ENCODE peak calls at places on chromosomes 5 and 9, in eight cellular contexts. One of them, this sample, is unnamed.
A peak's percentile ranks its signal among the peaks of the same experiment; 100 is the strongest.

GRCh38 chr9:130184983-130185382 is 12.8 kb downstream of the NCS1 start:
- DNase-seq in left ventricle myocardium inferior: no peak
- DNase-seq in gastrocnemius medialis: no peak
- DNase-seq in colonic mucosa: no peak
- DNase-seq in mammary epithelial cell: no peak
- DNase-seq in effector memory CD4-positive, alpha-beta T cell: no peak
- DNase-seq in heart right ventricle: no peak
- DNase-seq in left lung: no peak
- DNase-seq in this sample: no peak

GRCh38 chr9:13939129-13939528 is 374.8 kb downstream of the NFIB start:
- DNase-seq in mammary epithelial cell: peak; percentile 86
- DNase-seq in left ventricle myocardium inferior: no peak
- DNase-seq in gastrocnemius medialis: no peak
- DNase-seq in left lung: no peak
- DNase-seq in colonic mucosa: no peak
- DNase-seq in heart right ventricle: no peak
- DNase-seq in effector memory CD4-positive, alpha-beta T cell: no peak
- DNase-seq in this sample: no peak

GRCh38 chr5:181100121-181101015 is 30.6 kb downstream of the OR2V1 start:
- DNase-seq in mammary epithelial cell: no peak
- DNase-seq in effector memory CD4-positive, alpha-beta T cell: no peak
- DNase-seq in heart right ventricle: no peak
- DNase-seq in left lung: no peak
- DNase-seq in colonic mucosa: no peak
- DNase-seq in left ventricle myocardium inferior: no peak
- DNase-seq in gastrocnemius medialis: no peak
- DNase-seq in this sample: no peak

GRCh38 chr9:20701058-20701457 is 17.0 kb downstream of the FOCAD start:
- DNase-seq in left lung: no peak
- DNase-seq in colonic mucosa: no peak
- DNase-seq in heart right ventricle: no peak
- DNase-seq in mammary epithelial cell: no peak
- DNase-seq in effector memory CD4-positive, alpha-beta T cell: no peak
- DNase-seq in left ventricle myocardium inferior: no peak
- DNase-seq in gastrocnemius medialis: no peak
- DNase-seq in this sample: no peak

GRCh38 chr9:136799079-136799853 is 3.1 kb downstream of the CCDC183 start:
- DNase-seq in heart right ventricle: no peak
- DNase-seq in gastrocnemius medialis: no peak
- DNase-seq in left lung: peak; percentile 60
- DNase-seq in left ventricle myocardium inferior: no peak
- DNase-seq in effector memory CD4-positive, alpha-beta T cell: no peak
- DNase-seq in colonic mucosa: peak; percentile 88
- DNase-seq in mammary epithelial cell: no peak
- DNase-seq in this sample: no peak

GRCh38 chr5:160197341-160198147 is 31.8 kb upstream of the FABP6 start:
- DNase-seq in left lung: no peak
- DNase-seq in heart right ventricle: peak; percentile 34
- DNase-seq in gastrocnemius medialis: no peak
- DNase-seq in left ventricle myocardium inferior: peak; percentile 42
- DNase-seq in colonic mucosa: no peak
- DNase-seq in mammary epithelial cell: no peak
- DNase-seq in effector memory CD4-positive, alpha-beta T cell: no peak
- DNase-seq in this sample: no peak

GRCh38 chr9:97411440-97411788 is 482 bp upstream of the TDRD7 start:
- DNase-seq in left lung: no peak
- DNase-seq in mammary epithelial cell: no peak
- DNase-seq in gastrocnemius medialis: no peak
- DNase-seq in colonic mucosa: no peak
- DNase-seq in heart right ventricle: no peak
- DNase-seq in effector memory CD4-positive, alpha-beta T cell: no peak
- DNase-seq in left ventricle myocardium inferior: no peak
- DNase-seq in this sample: no peak

GRCh38 chr5:44909009-44909408 is 100.3 kb downstream of the MRPS30 start:
- DNase-seq in heart right ventricle: no peak
- DNase-seq in mammary epithelial cell: no peak
- DNase-seq in left ventricle myocardium inferior: no peak
- DNase-seq in effector memory CD4-positive, alpha-beta T cell: no peak
- DNase-seq in left lung: no peak
- DNase-seq in colonic mucosa: no peak
- DNase-seq in gastrocnemius medialis: no peak
- DNase-seq in this sample: no peak

GRCh38 chr5:52449506-52449905 is 338.2 kb upstream of the ITGA1 start:
- DNase-seq in heart right ventricle: no peak
- DNase-seq in colonic mucosa: no peak
- DNase-seq in effector memory CD4-positive, alpha-beta T cell: no peak
- DNase-seq in left ventricle myocardium inferior: no peak
- DNase-seq in gastrocnemius medialis: no peak
- DNase-seq in mammary epithelial cell: no peak
- DNase-seq in left lung: no peak
- DNase-seq in this sample: no peak

GRCh38 chr5:15383469-15383868 is 116.5 kb upstream of the FBXL7 start:
- DNase-seq in mammary epithelial cell: no peak
- DNase-seq in colonic mucosa: no peak
- DNase-seq in effector memory CD4-positive, alpha-beta T cell: no peak
- DNase-seq in left ventricle myocardium inferior: no peak
- DNase-seq in gastrocnemius medialis: no peak
- DNase-seq in heart right ventricle: no peak
- DNase-seq in left lung: no peak
- DNase-seq in this sample: no peak

GRCh38 chr9:81031422-81032029 is 657.8 kb downstream of the TLE1 start:
- DNase-seq in colonic mucosa: no peak
- DNase-seq in left lung: no peak
- DNase-seq in effector memory CD4-positive, alpha-beta T cell: no peak
- DNase-seq in mammary epithelial cell: peak; percentile 70
- DNase-seq in left ventricle myocardium inferior: no peak
- DNase-seq in gastrocnemius medialis: no peak
- DNase-seq in heart right ventricle: no peak
- DNase-seq in this sample: no peak

GRCh38 chr5:181235689-181236366 is 7.9 kb downstream of the RACK1 start:
- DNase-seq in left lung: no peak
- DNase-seq in mammary epithelial cell: no peak
- DNase-seq in left ventricle myocardium inferior: no peak
- DNase-seq in gastrocnemius medialis: no peak
- DNase-seq in colonic mucosa: no peak
- DNase-seq in heart right ventricle: no peak
- DNase-seq in effector memory CD4-positive, alpha-beta T cell: no peak
- DNase-seq in this sample: no peak

GRCh38 chr9:124442826-124443225 is 7.4 kb upstream of the ADGRD2 start:
- DNase-seq in mammary epithelial cell: no peak
- DNase-seq in left lung: no peak
- DNase-seq in gastrocnemius medialis: no peak
- DNase-seq in colonic mucosa: no peak
- DNase-seq in heart right ventricle: no peak
- DNase-seq in effector memory CD4-positive, alpha-beta T cell: no peak
- DNase-seq in left ventricle myocardium inferior: no peak
- DNase-seq in this sample: no peak

GRCh38 chr9:99104459-99105151 is at the start of gene TGFBR1:
- DNase-seq in colonic mucosa: peak; percentile 92
- DNase-seq in left ventricle myocardium inferior: peak; percentile 95
- DNase-seq in heart right ventricle: peak; percentile 95
- DNase-seq in left lung: peak; percentile 94
- DNase-seq in mammary epithelial cell: peak; percentile 89
- DNase-seq in gastrocnemius medialis: peak; percentile 87
- DNase-seq in effector memory CD4-positive, alpha-beta T cell: peak; percentile 92
- DNase-seq in this sample: peak; percentile 91

GRCh38 chr5:16312786-16313185 is 133.2 kb upstream of the MARCHF11 start:
- DNase-seq in gastrocnemius medialis: no peak
- DNase-seq in left ventricle myocardium inferior: no peak
- DNase-seq in left lung: no peak
- DNase-seq in effector memory CD4-positive, alpha-beta T cell: no peak
- DNase-seq in colonic mucosa: no peak
- DNase-seq in mammary epithelial cell: no peak
- DNase-seq in heart right ventricle: no peak
- DNase-seq in this sample: no peak

GRCh38 chr5:34415559-34416198 is 240.4 kb upstream of the RAI14 start:
- DNase-seq in left ventricle myocardium inferior: no peak
- DNase-seq in mammary epithelial cell: no peak
- DNase-seq in heart right ventricle: no peak
- DNase-seq in colonic mucosa: no peak
- DNase-seq in effector memory CD4-positive, alpha-beta T cell: no peak
- DNase-seq in gastrocnemius medialis: no peak
- DNase-seq in left lung: no peak
- DNase-seq in this sample: no peak

GRCh38 chr5:93607367-93608258 is 24.6 kb downstream of the NR2F1 start:
- DNase-seq in colonic mucosa: no peak
- DNase-seq in left lung: no peak
- DNase-seq in left ventricle myocardium inferior: no peak
- DNase-seq in effector memory CD4-positive, alpha-beta T cell: no peak
- DNase-seq in gastrocnemius medialis: no peak
- DNase-seq in mammary epithelial cell: peak; percentile 41
- DNase-seq in heart right ventricle: no peak
- DNase-seq in this sample: no peak

GRCh38 chr5:16909464-16909863 is 26.6 kb downstream of the MYO10 start:
- DNase-seq in left lung: no peak
- DNase-seq in effector memory CD4-positive, alpha-beta T cell: no peak
- DNase-seq in gastrocnemius medialis: no peak
- DNase-seq in heart right ventricle: no peak
- DNase-seq in colonic mucosa: no peak
- DNase-seq in left ventricle myocardium inferior: no peak
- DNase-seq in mammary epithelial cell: no peak
- DNase-seq in this sample: no peak

GRCh38 chr9:134971196-134971595 is 53.5 kb upstream of the FCN1 start:
- DNase-seq in colonic mucosa: no peak
- DNase-seq in gastrocnemius medialis: no peak
- DNase-seq in left ventricle myocardium inferior: no peak
- DNase-seq in effector memory CD4-positive, alpha-beta T cell: no peak
- DNase-seq in heart right ventricle: no peak
- DNase-seq in left lung: peak; percentile 12
- DNase-seq in mammary epithelial cell: no peak
- DNase-seq in this sample: no peak

GRCh38 chr5:149114403-149115312 is 26.6 kb upstream of the ABLIM3 start:
- DNase-seq in mammary epithelial cell: peak; percentile 77
- DNase-seq in colonic mucosa: peak; percentile 54
- DNase-seq in heart right ventricle: no peak
- DNase-seq in effector memory CD4-positive, alpha-beta T cell: no peak
- DNase-seq in left lung: peak; percentile 47
- DNase-seq in gastrocnemius medialis: peak; percentile 38
- DNase-seq in left ventricle myocardium inferior: peak; percentile 38
- DNase-seq in this sample: peak; percentile 75

GRCh38 chr9:81559741-81560140 is 129.6 kb downstream of the TLE1 start:
- DNase-seq in colonic mucosa: no peak
- DNase-seq in effector memory CD4-positive, alpha-beta T cell: no peak
- DNase-seq in left lung: no peak
- DNase-seq in left ventricle myocardium inferior: no peak
- DNase-seq in gastrocnemius medialis: no peak
- DNase-seq in heart right ventricle: no peak
- DNase-seq in mammary epithelial cell: peak; percentile 88
- DNase-seq in this sample: no peak

GRCh38 chr9:94941211-94941875 is 214.8 kb downstream of the AOPEP start:
- DNase-seq in gastrocnemius medialis: no peak
- DNase-seq in left lung: no peak
- DNase-seq in heart right ventricle: no peak
- DNase-seq in effector memory CD4-positive, alpha-beta T cell: no peak
- DNase-seq in mammary epithelial cell: no peak
- DNase-seq in colonic mucosa: peak; percentile 65
- DNase-seq in left ventricle myocardium inferior: no peak
- DNase-seq in this sample: no peak
- H3K4me1 ChIP-seq in gastrocnemius medialis: peaks cover 47% of the 10 kb centered on the region
- H3K4me1 ChIP-seq in left lung: peaks cover 31% of the 10 kb centered on the region
- H3K4me1 ChIP-seq in heart right ventricle: peaks cover 52% of the 10 kb centered on the region
- H3K4me1 ChIP-seq in effector memory CD4-positive, alpha-beta T cell: no peaks in the 10 kb centered on the region
- H3K4me1 ChIP-seq in mammary epithelial cell: peaks cover 35% of the 10 kb centered on the region
- H3K4me1 ChIP-seq in colonic mucosa: peaks cover 4% of the 10 kb centered on the region
- H3K4me1 ChIP-seq in left ventricle myocardium inferior: peaks cover 50% of the 10 kb centered on the region
- H3K4me1 ChIP-seq in this sample: no peaks in the 10 kb centered on the region

GRCh38 chr5:102834438-102834964 is 79.4 kb downstream of the PAM start:
- DNase-seq in colonic mucosa: no peak
- DNase-seq in heart right ventricle: no peak
- DNase-seq in gastrocnemius medialis: no peak
- DNase-seq in left lung: no peak
- DNase-seq in effector memory CD4-positive, alpha-beta T cell: no peak
- DNase-seq in mammary epithelial cell: no peak
- DNase-seq in left ventricle myocardium inferior: no peak
- DNase-seq in this sample: no peak
- H3K4me1 ChIP-seq in colonic mucosa: no peaks in the 10 kb centered on the region
- H3K4me1 ChIP-seq in heart right ventricle: peaks cover 23% of the 10 kb centered on the region
- H3K4me1 ChIP-seq in gastrocnemius medialis: peaks cover 44% of the 10 kb centered on the region
- H3K4me1 ChIP-seq in left lung: no peaks in the 10 kb centered on the region
- H3K4me1 ChIP-seq in effector memory CD4-positive, alpha-beta T cell: no peaks in the 10 kb centered on the region
- H3K4me1 ChIP-seq in mammary epithelial cell: no peaks in the 10 kb centered on the region
- H3K4me1 ChIP-seq in left ventricle myocardium inferior: peaks cover 33% of the 10 kb centered on the region
- H3K4me1 ChIP-seq in this sample: no peaks in the 10 kb centered on the region

DNA sequence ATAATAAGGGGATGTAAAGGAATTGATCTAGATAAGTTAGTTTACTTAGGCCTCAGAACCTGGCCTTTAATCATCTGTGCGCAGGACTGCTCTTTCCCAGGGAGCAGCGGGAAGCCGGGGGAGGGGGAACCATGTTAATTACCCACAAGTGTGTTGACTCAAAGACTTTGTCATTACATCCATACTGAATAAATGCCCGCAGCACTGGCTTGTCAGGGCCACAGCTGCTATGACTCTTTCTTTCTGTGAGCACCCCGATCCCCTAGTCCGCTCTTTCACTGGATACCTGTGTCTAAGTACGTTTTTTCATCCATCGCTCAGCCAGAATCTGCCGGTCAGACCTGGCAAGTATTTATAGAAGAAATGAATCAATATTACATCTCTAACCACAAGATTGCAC is 249.3 kb upstream of the DMRT1 start:
- DNase-seq in gastrocnemius medialis: no peak
- DNase-seq in heart right ventricle: no peak
- DNase-seq in effector memory CD4-positive, alpha-beta T cell: no peak
- DNase-seq in colonic mucosa: peak; percentile 74
- DNase-seq in left lung: no peak
- DNase-seq in mammary epithelial cell: peak; percentile 58
- DNase-seq in left ventricle myocardium inferior: no peak
- DNase-seq in this sample: no peak
- H3K4me1 ChIP-seq in gastrocnemius medialis: peaks cover 17% of the 10 kb centered on the region
- H3K4me1 ChIP-seq in heart right ventricle: peaks cover 28% of the 10 kb centered on the region
- H3K4me1 ChIP-seq in effector memory CD4-positive, alpha-beta T cell: no peaks in the 10 kb centered on the region
- H3K4me1 ChIP-seq in colonic mucosa: no peaks in the 10 kb centered on the region
- H3K4me1 ChIP-seq in left lung: peaks cover 3% of the 10 kb centered on the region
- H3K4me1 ChIP-seq in mammary epithelial cell: peaks cover 32% of the 10 kb centered on the region
- H3K4me1 ChIP-seq in left ventricle myocardium inferior: peaks cover 64% of the 10 kb centered on the region
- H3K4me1 ChIP-seq in this sample: peaks cover 38% of the 10 kb centered on the region

GRCh38 chr9:93300585-93301081 is 116.7 kb downstream of the WNK2 start:
- DNase-seq in left ventricle myocardium inferior: no peak
- DNase-seq in gastrocnemius medialis: no peak
- DNase-seq in colonic mucosa: peak; percentile 81
- DNase-seq in left lung: no peak
- DNase-seq in mammary epithelial cell: no peak
- DNase-seq in effector memory CD4-positive, alpha-beta T cell: no peak
- DNase-seq in heart right ventricle: no peak
- DNase-seq in this sample: no peak

GRCh38 chr9:93301291-93301811 is 117.4 kb downstream of the WNK2 start:
- DNase-seq in heart right ventricle: no peak
- DNase-seq in colonic mucosa: peak; percentile 18
- DNase-seq in gastrocnemius medialis: no peak
- DNase-seq in mammary epithelial cell: no peak
- DNase-seq in left lung: no peak
- DNase-seq in effector memory CD4-positive, alpha-beta T cell: no peak
- DNase-seq in left ventricle myocardium inferior: no peak
- DNase-seq in this sample: peak; percentile 51

GRCh38 chr9:93299418-93300174 is 115.7 kb downstream of the WNK2 start:
- DNase-seq in gastrocnemius medialis: no peak
- DNase-seq in left lung: no peak
- DNase-seq in colonic mucosa: peak; percentile 59
- DNase-seq in heart right ventricle: no peak
- DNase-seq in effector memory CD4-positive, alpha-beta T cell: no peak
- DNase-seq in left ventricle myocardium inferior: no peak
- DNase-seq in mammary epithelial cell: no peak
- DNase-seq in this sample: peak; percentile 52

GRCh38 chr9:93298498-93299417 is 114.8 kb downstream of the WNK2 start:
- DNase-seq in heart right ventricle: no peak
- DNase-seq in left ventricle myocardium inferior: no peak
- DNase-seq in gastrocnemius medialis: no peak
- DNase-seq in mammary epithelial cell: no peak
- DNase-seq in left lung: no peak
- DNase-seq in colonic mucosa: peak; percentile 73
- DNase-seq in effector memory CD4-positive, alpha-beta T cell: no peak
- DNase-seq in this sample: peak; percentile 51

GRCh38 chr9:93300175-93300572 is 116.2 kb downstream of the WNK2 start:
- DNase-seq in left ventricle myocardium inferior: no peak
- DNase-seq in heart right ventricle: no peak
- DNase-seq in effector memory CD4-positive, alpha-beta T cell: no peak
- DNase-seq in left lung: no peak
- DNase-seq in colonic mucosa: no peak
- DNase-seq in gastrocnemius medialis: no peak
- DNase-seq in mammary epithelial cell: no peak
- DNase-seq in this sample: no peak
- H3K4me1 ChIP-seq in left ventricle myocardium inferior: peaks cover 73% of the 10 kb centered on the region
- H3K4me1 ChIP-seq in heart right ventricle: peaks cover 41% of the 10 kb centered on the region
- H3K4me1 ChIP-seq in effector memory CD4-positive, alpha-beta T cell: no peaks in the 10 kb centered on the region
- H3K4me1 ChIP-seq in left lung: no peaks in the 10 kb centered on the region
- H3K4me1 ChIP-seq in colonic mucosa: peaks cover 33% of the 10 kb centered on the region
- H3K4me1 ChIP-seq in gastrocnemius medialis: peaks cover 60% of the 10 kb centered on the region
- H3K4me1 ChIP-seq in mammary epithelial cell: no peaks in the 10 kb centered on the region
- H3K4me1 ChIP-seq in this sample: no peaks in the 10 kb centered on the region